ENCODE peak calls at places on chromosomes 7 and 10, in four cellular contexts. R, D, X and V are unnamed samples.

GRCh38 chr7:44143606-44144250 is 2.6 kb upstream of the MYL7 start:
- DNase-seq in R (no peak), D (peak), X (no peak), V (no peak)

GRCh38 chr7:16762177-16762576 is 8.6 kb downstream of the TSPAN13 start:
- DNase-seq in R (no peak), D (no peak), X (no peak), V (no peak)

GRCh38 chr10:24561453-24561852 is 162.2 kb downstream of the ARHGAP21 start:
- DNase-seq in R (no peak), D (no peak), X (no peak), V (peak)

GRCh38 chr10:85105614-85106013 is 777.2 kb downstream of the CCSER2 start:
- DNase-seq in R (peak), D (peak), X (peak), V (peak)

GRCh38 chr7:66576646-66577045 is 52.0 kb upstream of the KCTD7 start:
- DNase-seq in R (no peak), D (no peak), X (no peak), V (no peak)

GRCh38 chr7:121395961-121396757 is at the start of gene FAM3C:
- DNase-seq in R (peak), D (peak), X (peak), V (peak)

GRCh38 chr10:51233337-51234100 is 159.2 kb downstream of the PRKG1 start:
- DNase-seq in R (no peak), D (peak), X (no peak), V (no peak)

GRCh38 chr10:33559105-33559504 is 224.6 kb upstream of the NRP1 start:
- DNase-seq in R (no peak), D (peak), X (no peak), V (no peak)

GRCh38 chr10:90350122-90350521 is 507.7 kb downstream of the HTR7 start:
- DNase-seq in R (no peak), D (no peak), X (no peak), V (no peak)

GRCh38 chr7:6228363-6228762 is 44.1 kb downstream of the CYTH3 start:
- DNase-seq in R (no peak), D (peak), X (no peak), V (no peak)

GRCh38 chr7:158740013-158740656 is 35.5 kb upstream of the NCAPG2 start:
- DNase-seq in R (peak), D (no peak), X (no peak), V (no peak)

GRCh38 chr10:86113501-86113900 is 253.1 kb downstream of the GRID1 start:
- DNase-seq in R (no peak), D (no peak), X (no peak), V (no peak)

GRCh38 chr7:153641202-153641601 is 411.0 kb upstream of the DPP6 start:
- DNase-seq in R (no peak), D (no peak), X (no peak), V (no peak)

GRCh38 chr7:77415822-77416620 is at the start of gene GSAP:
- DNase-seq in R (peak), D (peak), X (no peak), V (peak)

GRCh38 chr7:31043035-31043434 is 9.1 kb upstream of the ADCYAP1R1 start:
- DNase-seq in R (peak), D (peak), X (no peak), V (no peak)

GRCh38 chr10:24989867-24990266 is 26.1 kb downstream of the ENKUR start:
- DNase-seq in R (no peak), D (no peak), X (no peak), V (no peak)

GRCh38 chr7:40015790-40016296 is 65.8 kb downstream of the CDK13 start:
- DNase-seq in R (no peak), D (peak), X (no peak), V (no peak)

GRCh38 chr7:29289156-29290021 is 94.8 kb downstream of the CHN2 start:
- DNase-seq in R (no peak), D (no peak), X (no peak), V (no peak)

GRCh38 chr7:151374726-151375125 is 33.1 kb downstream of the NUB1 start:
- DNase-seq in R (no peak), D (peak), X (no peak), V (no peak)

GRCh38 chr10:3805791-3806381 is 20.9 kb upstream of the KLF6 start:
- DNase-seq in R (no peak), D (no peak), X (peak), V (no peak)

GRCh38 chr7:100612730-100613446 is 548 bp downstream of the MOSPD3 start:
- DNase-seq in R (peak), D (peak), X (no peak), V (no peak)

GRCh38 chr7:73671857-73672445 is 4.3 kb downstream of the VPS37D start:
- DNase-seq in R (no peak), D (no peak), X (no peak), V (no peak)

GRCh38 chr7:16420649-16421332 is 547 bp downstream of the CRPPA start:
- DNase-seq in R (peak), D (peak), X (peak), V (peak)

GRCh38 chr7:154902600-154903082 is 100.3 kb downstream of the PAXIP1 start:
- DNase-seq in R (no peak), D (no peak), X (no peak), V (no peak)
- TF ChIP-seq JUND in R (no peak), D (no peak), X (no peak), V (no peak)

GRCh38 chr10:62336404-62336803 is 37.8 kb upstream of the ZNF365 start:
- DNase-seq in R (no peak), D (no peak), X (no peak), V (no peak)

GRCh38 chr10:62335326-62335725 is 38.8 kb upstream of the ZNF365 start:
- DNase-seq in R (no peak), D (no peak), X (no peak), V (no peak)

GRCh38 chr10:62333988-62334682 is 40.0 kb upstream of the ZNF365 start:
- DNase-seq in R (no peak), D (no peak), X (no peak), V (no peak)

GRCh38 chr10:62332406-62332805 is 41.8 kb upstream of the ZNF365 start:
- DNase-seq in R (no peak), D (no peak), X (no peak), V (no peak)

GRCh38 chr10:62333135-62333889 is 40.9 kb upstream of the ZNF365 start:
- DNase-seq in R (no peak), D (no peak), X (no peak), V (no peak)
- TF ChIP-seq JUND in R (no peak), D (no peak), X (no peak), V (no peak)

DNA sequence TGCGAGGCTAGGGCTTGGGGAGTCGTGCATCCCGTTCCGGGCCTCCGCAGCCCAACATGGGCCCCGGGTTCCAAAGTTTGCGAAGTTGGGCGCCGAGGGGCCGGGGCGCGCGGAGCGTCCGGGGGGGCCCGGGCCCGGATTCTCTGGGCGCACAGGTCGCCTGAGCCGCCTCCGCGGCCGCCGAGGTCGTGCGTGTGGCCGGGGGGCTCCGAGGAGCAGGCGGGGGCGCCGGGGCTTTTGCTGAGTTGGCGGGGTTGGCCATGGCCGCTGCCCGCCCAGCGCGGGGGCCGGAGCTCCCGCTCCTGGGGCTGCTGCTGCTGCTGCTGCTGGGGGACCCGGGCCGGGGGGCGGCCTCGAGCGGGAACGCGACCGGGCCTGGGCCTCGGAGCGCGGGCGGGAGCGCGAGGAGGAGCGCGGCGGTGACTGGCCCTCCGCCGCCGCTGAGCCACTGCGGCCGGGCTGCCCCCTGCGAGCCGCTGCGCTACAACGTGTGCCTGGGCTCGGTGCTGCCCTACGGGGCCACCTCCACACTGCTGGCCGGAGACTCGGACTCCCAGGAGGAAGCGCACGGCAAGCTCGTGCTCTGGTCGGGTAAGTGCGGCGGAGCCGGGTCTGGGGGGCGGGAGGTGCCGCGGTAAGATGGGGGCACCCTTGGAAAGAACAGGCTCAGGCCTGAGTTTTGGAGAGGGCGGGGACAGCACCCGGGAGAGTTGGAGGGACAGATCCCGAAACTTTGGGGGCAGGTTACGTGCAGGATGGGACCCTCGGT is 643 bp downstream of the SMO start:
- DNase-seq in R (peak), D (peak), X (no peak), V (peak)
- TF ChIP-seq JUND in R (no peak), D (no peak), X (no peak), V (no peak)

GRCh38 chr10:125514206-125515162 is 168.5 kb downstream of the TEX36 start:
- DNase-seq in R (no peak), D (peak), X (no peak), V (no peak)
- TF ChIP-seq JUND in R (no peak), D (no peak), X (no peak), V (no peak)

GRCh38 chr7:33687601-33688000 is 217.7 kb upstream of the BMPER start:
- DNase-seq in R (no peak), D (no peak), X (no peak), V (no peak)

GRCh38 chr7:33685488-33685887 is 219.9 kb upstream of the BMPER start:
- DNase-seq in R (no peak), D (no peak), X (no peak), V (no peak)

GRCh38 chr7:33680682-33681081 is 224.7 kb upstream of the BMPER start:
- DNase-seq in R (no peak), D (no peak), X (no peak), V (no peak)

DNA sequence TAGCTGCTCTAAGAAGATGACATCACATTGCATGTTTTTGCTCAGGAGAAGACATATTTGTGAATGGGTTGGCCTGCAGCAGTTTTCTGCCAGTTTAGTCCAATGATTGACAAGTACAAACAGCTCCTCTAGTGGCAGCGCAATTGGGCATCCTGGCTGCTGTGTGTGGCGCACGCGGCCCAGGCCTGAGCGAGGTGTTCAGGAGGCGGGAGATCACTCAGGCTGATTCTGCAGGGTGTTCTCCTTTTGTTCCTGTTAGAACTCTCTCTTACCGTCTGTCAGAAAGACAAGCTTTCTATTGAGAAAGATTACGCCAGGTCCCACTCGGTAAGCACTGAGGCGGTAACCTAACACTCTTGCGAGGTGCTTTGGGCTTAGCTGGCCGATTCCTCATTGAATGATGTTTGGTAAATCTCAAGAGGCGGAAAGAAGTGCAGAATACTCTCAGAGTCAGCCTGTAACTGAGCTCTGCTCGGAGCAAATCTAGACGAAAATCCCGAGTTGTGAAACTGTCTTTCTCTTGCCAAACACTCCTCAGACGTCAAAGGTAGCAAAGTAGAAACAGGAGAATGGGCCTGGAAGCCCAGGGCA is 219.2 kb upstream of the BMPER start:
- DNase-seq in R (no peak), D (peak), X (no peak), V (no peak)
- TF ChIP-seq JUND in R (no peak), D (no peak), X (no peak), V (no peak)

DNA sequence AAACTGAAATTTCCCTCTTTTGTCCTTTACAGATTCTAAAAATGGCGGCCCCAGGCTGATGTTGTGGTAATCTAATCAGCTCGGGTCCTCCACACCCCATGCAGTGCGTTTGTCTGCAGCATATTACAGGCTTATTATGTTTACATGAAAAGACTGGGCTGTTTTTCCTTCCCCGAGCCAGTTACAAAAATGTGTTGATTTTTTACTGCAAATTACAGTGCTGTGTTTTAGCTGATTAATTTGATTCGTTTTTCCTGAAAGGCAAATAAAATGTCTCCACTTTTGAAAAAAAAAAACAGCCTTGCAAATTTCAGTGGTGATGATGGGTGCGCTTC is 1.6 kb downstream of the KMT2E start:
- DNase-seq in R (no peak), D (peak), X (no peak), V (no peak)
- TF ChIP-seq JUND in R (no peak), D (no peak), X (no peak), V (no peak)

DNA sequence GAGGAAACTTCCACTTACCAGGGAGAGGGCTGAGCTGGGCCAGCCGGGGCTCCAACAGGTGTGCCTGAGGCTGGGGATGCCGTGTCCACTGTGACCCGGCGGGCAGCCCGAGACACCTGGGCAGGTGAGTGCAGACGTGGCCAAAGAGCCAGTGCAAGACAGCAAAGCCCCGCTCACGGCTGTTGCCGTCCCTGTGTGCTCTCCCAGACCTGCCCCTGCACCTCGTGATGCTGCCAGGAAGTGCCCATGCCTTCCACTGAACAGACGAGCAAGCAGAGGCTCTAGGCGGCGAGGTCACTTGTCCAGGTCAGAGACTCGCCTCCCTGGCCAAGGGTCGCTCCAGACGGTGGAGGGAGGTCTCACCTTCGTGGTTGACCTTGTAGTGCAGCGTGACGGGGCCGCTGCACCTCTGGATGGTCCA is 78.2 kb upstream of the GNA12 start:
- DNase-seq in R (no peak), D (no peak), X (no peak), V (no peak)
- TF ChIP-seq JUND in R (no peak), D (no peak), X (no peak), V (no peak)